ENCODE peak calls at places on chromosomes 2 and 18, in seven cellular contexts. Y is gastrocnemius medialis, L is adrenal gland, F is body of pancreas, B is IMR-90, Q is HCT116, U is heart left ventricle. J is an unnamed sample.
A peak's percentile ranks its signal among the peaks of the same experiment; 100 is the strongest.

GRCh38 chr2:9300214-9300613 is 93.6 kb downstream of the ASAP2 start:
- DNase-seq in Y (no peak), L (no peak), F (no peak), B (no peak), Q (no peak), U (no peak), J (no peak)

GRCh38 chr2:194424683-194425209 is 1232.3 kb upstream of the SLC39A10 start:
- DNase-seq in Y (no peak), L (no peak), F (no peak), B (no peak), Q (no peak), U (no peak), J (no peak)

GRCh38 chr2:159200498-159200897 is 86.0 kb downstream of the WDSUB1 start:
- DNase-seq in Y (no peak), L (no peak), F (no peak), B (peak; percentile 51), Q (no peak), U (no peak), J (no peak)

GRCh38 chr2:43340945-43341356 is 114.5 kb upstream of the ZFP36L2 start:
- DNase-seq in Y (no peak), L (no peak), F (no peak), B (peak; percentile 63), Q (no peak), U (no peak), J (peak; percentile 47)

GRCh38 chr2:29213871-29214341 is 98.7 kb downstream of the CLIP4 start:
- DNase-seq in Y (peak; percentile 10), L (no peak), F (no peak), B (peak; percentile 43), Q (no peak), U (no peak), J (no peak)

GRCh38 chr2:83196225-83196624 is 1262.9 kb downstream of the SUCLG1 start:
- DNase-seq in Y (no peak), L (no peak), F (no peak), B (peak; percentile 42), Q (peak; percentile 1), U (no peak), J (no peak)

GRCh38 chr18:73927494-73927893 is 220.1 kb downstream of the FBXO15 start:
- DNase-seq in Y (no peak), L (no peak), F (no peak), B (no peak), Q (no peak), U (no peak), J (no peak)

GRCh38 chr2:47007826-47008225 is 92.2 kb upstream of the MCFD2 start:
- DNase-seq in Y (no peak), L (no peak), F (no peak), B (no peak), Q (no peak), U (no peak), J (no peak)

GRCh38 chr2:223944166-223944703 is 900 bp downstream of the WDFY1 start:
- DNase-seq in Y (no peak), L (peak; percentile 45), F (peak; percentile 38), B (no peak), Q (no peak), U (peak; percentile 49), J (no peak)

GRCh38 chr2:8406271-8406670 is 275.6 kb upstream of the ID2 start:
- DNase-seq in Y (no peak), L (no peak), F (no peak), B (peak; percentile 41), Q (no peak), U (no peak), J (no peak)

GRCh38 chr2:181698230-181698629 is 17.9 kb upstream of the NEUROD1 start:
- DNase-seq in Y (no peak), L (no peak), F (no peak), B (no peak), Q (no peak), U (no peak), J (no peak)

GRCh38 chr2:127370010-127370409 is 17.8 kb downstream of the MAP3K2 start:
- DNase-seq in Y (no peak), L (no peak), F (no peak), B (no peak), Q (no peak), U (no peak), J (no peak)

GRCh38 chr2:197126630-197127029 is 183.9 kb downstream of the ANKRD44 start:
- DNase-seq in Y (no peak), L (no peak), F (no peak), B (no peak), Q (no peak), U (no peak), J (no peak)

GRCh38 chr2:197128126-197128525 is 182.5 kb downstream of the ANKRD44 start:
- DNase-seq in Y (no peak), L (no peak), F (no peak), B (no peak), Q (no peak), U (no peak), J (no peak)

GRCh38 chr2:197128897-197129296 is 181.7 kb downstream of the ANKRD44 start:
- DNase-seq in Y (no peak), L (no peak), F (no peak), B (peak; percentile 45), Q (no peak), U (no peak), J (no peak)

GRCh38 chr2:197131558-197131855 is 179.1 kb downstream of the ANKRD44 start:
- DNase-seq in Y (no peak), L (no peak), F (no peak), B (no peak), Q (no peak), U (no peak), J (no peak)

DNA sequence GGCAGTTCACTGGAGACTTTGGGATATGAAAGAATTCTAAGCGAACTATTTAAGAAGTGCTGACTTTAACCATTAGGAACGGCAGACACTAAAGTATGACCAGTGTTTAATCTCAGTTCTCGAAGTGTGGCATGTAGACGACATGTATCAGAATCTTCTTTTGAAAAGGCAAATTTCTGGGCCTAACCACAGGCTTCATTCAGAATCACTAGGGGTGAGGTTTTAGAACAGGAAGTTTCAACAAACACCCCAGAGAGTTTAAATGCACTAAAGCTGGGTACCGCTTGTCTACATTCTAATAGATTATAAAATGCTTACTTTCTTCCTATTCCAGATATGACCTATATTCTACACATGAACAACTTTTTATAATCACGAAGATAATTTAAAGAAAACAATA is 180.3 kb downstream of the ANKRD44 start:
- DNase-seq in Y (no peak), L (no peak), F (no peak), B (no peak), Q (no peak), U (no peak), J (no peak)
- TF ChIP-seq POLR2A in Y (no peak), L (no peak), F (no peak), B (no peak), Q (no peak), U (no peak), J (no peak)

GRCh38 chr2:218367415-218368149 is 10.9 kb downstream of the CATIP start:
- DNase-seq in Y (peak; percentile 73), L (peak; percentile 90), F (peak; percentile 86), B (peak; percentile 32), Q (peak; percentile 60), U (peak; percentile 94), J (no peak)
- TF ChIP-seq POLR2A in Y (peak; percentile 77), L (peak; percentile 85), F (peak; percentile 94), B (no peak), Q (peak; percentile 78), U (peak; percentile 56), J (no peak)

GRCh38 chr2:156436477-156437085 is 402 bp downstream of the GPD2 start:
- DNase-seq in Y (peak; percentile 31), L (no peak), F (peak; percentile 18), B (peak; percentile 32), Q (no peak), U (no peak), J (peak; percentile 33)

GRCh38 chr2:156435392-156435724 is 821 bp upstream of the GPD2 start:
- DNase-seq in Y (no peak), L (no peak), F (no peak), B (no peak), Q (no peak), U (no peak), J (no peak)

GRCh38 chr2:156437272-156437671 is 1.1 kb downstream of the GPD2 start:
- DNase-seq in Y (peak; percentile 81), L (no peak), F (no peak), B (peak; percentile 43), Q (no peak), U (no peak), J (no peak)

GRCh38 chr2:156434461-156435291 is 1.5 kb upstream of the GPD2 start:
- DNase-seq in Y (peak; percentile 55), L (no peak), F (no peak), B (peak; percentile 32), Q (no peak), U (no peak), J (no peak)

GRCh38 chr2:156435725-156436476 is at the start of gene GPD2:
- DNase-seq in Y (peak; percentile 95), L (peak; percentile 92), F (peak; percentile 93), B (peak; percentile 82), Q (peak; percentile 70), U (peak; percentile 96), J (peak; percentile 87)
- TF ChIP-seq POLR2A in Y (peak; percentile 66), L (peak; percentile 68), F (peak; percentile 94), B (peak; percentile 55), Q (peak; percentile 64), U (no peak), J (peak; percentile 69)

DNA sequence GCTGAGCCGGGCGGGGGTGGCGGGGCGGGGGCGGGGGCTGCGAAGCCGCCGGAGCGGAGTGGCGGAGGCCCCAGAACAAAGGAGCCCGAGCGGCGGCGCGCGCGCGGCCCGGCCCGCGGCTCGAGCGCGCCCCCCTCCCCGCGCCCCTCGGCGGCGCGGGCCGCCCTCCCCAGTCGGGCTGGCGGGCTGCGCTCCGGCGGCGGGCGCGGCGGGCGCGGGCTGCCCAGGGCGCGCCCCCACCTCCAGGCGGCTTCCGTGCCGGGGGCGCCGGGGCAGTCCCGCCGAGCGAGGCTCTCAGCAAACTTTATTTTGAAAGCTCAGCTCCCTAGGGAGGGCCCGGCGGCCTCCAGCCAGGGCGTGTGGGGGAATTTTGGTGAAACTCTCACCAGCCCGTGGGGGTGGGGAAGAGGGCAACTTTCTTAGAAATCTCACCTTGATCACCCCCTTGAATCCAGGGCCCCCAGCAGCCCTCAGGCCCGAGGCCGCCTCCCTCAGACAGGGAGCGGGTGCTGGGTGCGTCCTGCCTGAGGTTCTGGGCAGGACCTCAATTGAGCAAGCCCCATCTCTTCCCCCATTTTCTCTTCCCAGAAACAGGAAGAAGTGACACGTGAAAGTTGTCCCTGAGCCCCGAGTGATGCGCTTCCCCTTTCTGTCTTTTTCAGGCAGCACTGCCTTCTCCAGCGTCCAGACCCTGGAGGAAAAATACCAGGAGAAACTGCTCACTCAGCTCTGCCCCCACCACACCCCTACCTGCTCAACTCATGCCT is 791 bp downstream of the TET3 start:
- DNase-seq in Y (no peak), L (peak; percentile 45), F (peak; percentile 34), B (no peak), Q (no peak), U (peak; percentile 54), J (no peak)
- TF ChIP-seq POLR2A in Y (peak; percentile 23), L (peak; percentile 45), F (peak; percentile 26), B (no peak), Q (no peak), U (no peak), J (no peak)

GRCh38 chr2:239266436-239266770 is 134.4 kb downstream of the HDAC4 start:
- DNase-seq in Y (no peak), L (no peak), F (no peak), B (no peak), Q (no peak), U (no peak), J (no peak)
- TF ChIP-seq POLR2A in Y (no peak), L (no peak), F (no peak), B (no peak), Q (no peak), U (no peak), J (no peak)

J was measured in H54.